ENCODE peak calls at places on chromosomes 12 and 14, in ten cellular contexts. I is T-helper 1 cell; U is HAP-1; T is fibroblast of the aortic adventitia; S is neural crest cell; N is SJSA1; K is activated B cell treated with CpG ODN at 0.5 μM for 24 hours; C is T1000; W is MV-4-11; Q is activated gamma-delta T cell treated with anti-CD3 and anti-CD28 coated beads, Interleukin-2, amount 50 U/mL, for 16 hours. A is an unnamed sample.
A peak's percentile ranks its signal among the peaks of the same experiment; 100 is the strongest.

GRCh38 chr12:13258212-13258611 is 61.7 kb downstream of the EMP1 start:
- DNase-seq in N (no peak), T (peak; percentile 45), S (no peak), Q (no peak), C (no peak), U (no peak), W (no peak), I (no peak), K (no peak), A (no peak)

GRCh38 chr12:129276408-129277042 is 423.2 kb downstream of the GLT1D1 start:
- DNase-seq in W (no peak), C (no peak), U (no peak), N (no peak), T (no peak), Q (no peak), I (no peak), S (no peak), K (no peak), A (no peak)

GRCh38 chr12:49647280-49647679 is 23.9 kb downstream of the PRPF40B start:
- DNase-seq in S (no peak), Q (no peak), N (no peak), U (no peak), T (peak; percentile 18), I (no peak), W (no peak), K (no peak), C (no peak), A (no peak)

GRCh38 chr12:81863406-81863805 is 104.3 kb upstream of the PPFIA2 start:
- DNase-seq in I (no peak), Q (no peak), U (no peak), N (no peak), S (no peak), C (no peak), W (no peak), K (no peak), T (no peak), A (no peak)

GRCh38 chr14:90844321-90844720 is 28.1 kb upstream of the TTC7B start:
- DNase-seq in I (no peak), Q (no peak), K (no peak), N (no peak), S (no peak), U (no peak), C (no peak), W (no peak), T (no peak), A (no peak)

GRCh38 chr14:37594238-37594915 is 672 bp downstream of the FOXA1 start:
- DNase-seq in K (no peak), I (no peak), S (peak; percentile 82), Q (no peak), U (peak; percentile 89), W (peak; percentile 71), T (peak; percentile 83), C (peak; percentile 69), N (peak; percentile 65), A (peak; percentile 82)

GRCh38 chr12:19423531-19423930 is 15.8 kb upstream of the AEBP2 start:
- DNase-seq in U (no peak), K (no peak), S (no peak), Q (no peak), W (no peak), N (peak; percentile 15), I (no peak), T (no peak), C (no peak), A (no peak)

GRCh38 chr12:122870867-122871664 is 24.9 kb downstream of the VPS37B start:
- DNase-seq in T (peak; percentile 76), U (no peak), C (no peak), Q (no peak), N (no peak), I (no peak), S (no peak), K (peak; percentile 14), W (no peak), A (peak; percentile 33)

GRCh38 chr12:96219700-96220206 is 25.6 kb downstream of the ELK3 start:
- DNase-seq in Q (no peak), I (no peak), N (peak; percentile 97), T (peak; percentile 94), U (no peak), S (no peak), K (no peak), W (peak; percentile 26), C (peak; percentile 84), A (no peak)

GRCh38 chr12:13028825-13029570 is 15.2 kb upstream of the FAM234B start:
- DNase-seq in W (no peak), S (no peak), I (no peak), U (no peak), K (no peak), Q (no peak), T (no peak), N (no peak), C (no peak), A (no peak)

GRCh38 chr14:92615451-92615850 is 101.9 kb downstream of the RIN3 start:
- DNase-seq in Q (peak; percentile 74), T (no peak), U (no peak), S (no peak), N (no peak), W (no peak), I (peak; percentile 35), K (peak; percentile 70), C (no peak), A (no peak)

GRCh38 chr12:109832534-109833306 is 478 bp downstream of the TRPV4 start:
- DNase-seq in U (no peak), Q (no peak), C (no peak), S (no peak), T (peak; percentile 7), N (no peak), W (no peak), K (no peak), I (no peak), A (no peak)

GRCh38 chr12:75207338-75208083 is 2.1 kb downstream of the KCNC2 start:
- DNase-seq in N (no peak), K (no peak), U (no peak), W (no peak), S (no peak), I (no peak), Q (no peak), C (no peak), T (no peak), A (no peak)

A was measured in Kasumi-1.